ENCODE peak calls at places on chromosome 20, in six cellular contexts. Y is AML-193; Q is posterior cingulate gyrus; H is heart left ventricle; X is T-helper 1 cell; G is CD4-positive, alpha-beta T cell. U is an unnamed sample.

GRCh38 chr20:31740656-31741323 is 1.7 kb downstream of the TPX2 start:
- DNase-seq in Y (no peak), Q (no peak), H (no peak), X (no peak), G (no peak), U (no peak)

GRCh38 chr20:63087236-63087871 is 80.6 kb upstream of the BHLHE23 start:
- DNase-seq in Y (no peak), Q (peak; percentile 55), H (no peak), X (peak; percentile 4), G (no peak), U (no peak)

GRCh38 chr20:50675671-50676376 is 15.5 kb downstream of the RIPOR3 start:
- DNase-seq in Y (no peak), Q (no peak), H (no peak), X (no peak), G (no peak), U (no peak)

GRCh38 chr20:57352305-57352704 is 1.2 kb downstream of the RAE1 start:
- DNase-seq in Y (no peak), Q (no peak), H (no peak), X (no peak), G (no peak), U (no peak)

GRCh38 chr20:24497851-24498250 is 28.4 kb downstream of the SYNDIG1 start:
- DNase-seq in Y (no peak), Q (no peak), H (no peak), X (no peak), G (no peak), U (no peak)

GRCh38 chr20:43949248-43949647 is 34.6 kb downstream of the TOX2 start:
- DNase-seq in Y (no peak), Q (no peak), H (no peak), X (no peak), G (no peak), U (no peak)

GRCh38 chr20:51054233-51054632 is 31.3 kb upstream of the KCNG1 start:
- DNase-seq in Y (no peak), Q (no peak), H (no peak), X (no peak), G (no peak), U (no peak)

GRCh38 chr20:47124235-47124717 is 229.6 kb downstream of the EYA2 start:
- DNase-seq in Y (peak; percentile 16), Q (no peak), H (peak; percentile 22), X (no peak), G (no peak), U (no peak)

GRCh38 chr20:63112491-63113219 is 103.3 kb downstream of the YTHDF1 start:
- DNase-seq in Y (no peak), Q (peak; percentile 37), H (no peak), X (no peak), G (no peak), U (no peak)

GRCh38 chr20:38673731-38674177 is 50.5 kb upstream of the SLC32A1 start:
- DNase-seq in Y (no peak), Q (peak; percentile 74), H (no peak), X (no peak), G (no peak), U (no peak)

GRCh38 chr20:62861732-62862336 is at the start of gene TCFL5:
- DNase-seq in Y (peak; percentile 65), Q (peak; percentile 97), H (peak; percentile 90), X (peak; percentile 88), G (peak; percentile 96), U (peak; percentile 73)

GRCh38 chr20:6976096-6976495 is 208.6 kb downstream of the BMP2 start:
- DNase-seq in Y (no peak), Q (no peak), H (no peak), X (no peak), G (no peak), U (no peak)

U was measured in Kasumi-1.